ENCODE peak calls at places on chromosomes 3 and 15, in five cellular contexts. M is HTR-8/SVneo, F is hepatic stellate cell, G is spleen, K is Calu3. E is an unnamed sample.
A peak's percentile ranks its signal among the peaks of the same experiment; 100 is the strongest.

GRCh38 chr3:196793224-196793623 is 53.6 kb downstream of the PAK2 start:
- DNase-seq in F (peak; percentile 76), M (peak; percentile 83), K (peak; percentile 61), G (no peak), E (no peak)

GRCh38 chr3:177633671-177634207 is 436.5 kb upstream of the TBL1XR1 start:
- DNase-seq in K (peak; percentile 43), G (no peak), F (peak; percentile 20), M (no peak), E (no peak)

GRCh38 chr3:64093825-64094712 is 70.8 kb upstream of the PSMD6 start:
- DNase-seq in M (no peak), G (no peak), F (no peak), K (no peak), E (no peak)

GRCh38 chr3:58066842-58067241 is 58.6 kb downstream of the FLNB start:
- DNase-seq in M (no peak), K (no peak), F (peak; percentile 59), G (no peak), E (no peak)

GRCh38 chr3:136802481-136802996 is 16.4 kb upstream of the SLC35G2 start:
- DNase-seq in F (no peak), M (no peak), K (peak; percentile 67), G (no peak), E (no peak)

GRCh38 chr15:43794269-43795037 is 2.3 kb downstream of the SERF2 start:
- DNase-seq in M (no peak), G (no peak), F (no peak), K (no peak), E (no peak)

GRCh38 chr3:124592658-124593441 is 137.4 kb upstream of the UMPS start:
- DNase-seq in G (no peak), M (no peak), K (peak; percentile 86), F (no peak), E (no peak)

GRCh38 chr3:58612825-58613224 is 35.6 kb upstream of the FAM107A start:
- DNase-seq in M (no peak), K (no peak), G (no peak), F (no peak), E (no peak)

GRCh38 chr15:83365370-83365938 is 81.0 kb upstream of the BNC1 start:
- DNase-seq in F (no peak), G (no peak), M (peak; percentile 63), K (no peak), E (no peak)

GRCh38 chr15:38707802-38708671 is 143.4 kb upstream of the RASGRP1 start:
- DNase-seq in K (peak; percentile 43), M (peak; percentile 33), F (peak; percentile 27), G (no peak), E (no peak)

GRCh38 chr3:5011555-5012256 is 32.5 kb downstream of the BHLHE40 start:
- DNase-seq in K (no peak), M (no peak), G (peak; percentile 92), F (no peak), E (no peak)

GRCh38 chr3:27125821-27126501 is 243.2 kb downstream of the NEK10 start:
- DNase-seq in K (no peak), G (no peak), M (no peak), F (no peak), E (no peak)

GRCh38 chr15:69735126-69735525 is 282.5 kb downstream of the RPLP1 start:
- DNase-seq in K (no peak), G (no peak), M (no peak), F (no peak), E (no peak)

GRCh38 chr3:53243165-53243564 is 12.7 kb downstream of the TKT start:
- DNase-seq in G (no peak), K (no peak), F (peak; percentile 46), M (no peak), E (peak; percentile 7)

GRCh38 chr3:87350367-87351199 is 74.2 kb upstream of the POU1F1 start:
- DNase-seq in G (no peak), F (peak; percentile 29), M (peak; percentile 39), K (no peak), E (no peak)

GRCh38 chr3:123383101-123384053 is 65.5 kb downstream of the ADCY5 start:
- DNase-seq in M (peak; percentile 51), G (no peak), F (peak; percentile 52), K (no peak), E (no peak)

GRCh38 chr3:77042892-77043291 is 3.0 kb downstream of the ROBO2 start:
- DNase-seq in M (no peak), F (no peak), G (no peak), K (no peak), E (no peak)

GRCh38 chr3:5304789-5305680 is 117.5 kb downstream of the EDEM1 start:
- DNase-seq in G (no peak), K (peak; percentile 74), M (peak; percentile 21), F (peak; percentile 9), E (no peak)

GRCh38 chr3:60651799-60652198 is 599.5 kb downstream of the FHIT start:
- DNase-seq in K (no peak), G (no peak), M (no peak), F (no peak), E (no peak)

GRCh38 chr3:61990618-61991017 is 382.7 kb downstream of the FEZF2 start:
- DNase-seq in G (no peak), M (no peak), F (no peak), K (no peak), E (no peak)

GRCh38 chr3:58041826-58042324 is 33.7 kb downstream of the FLNB start:
- DNase-seq in M (no peak), G (no peak), K (no peak), F (peak; percentile 57), E (no peak)

GRCh38 chr15:50556642-50557371 is 10.3 kb upstream of the USP50 start:
- DNase-seq in M (no peak), F (no peak), G (no peak), K (no peak), E (no peak)

GRCh38 chr3:151751161-151751560 is 17.4 kb downstream of the AADACL2 start:
- DNase-seq in G (no peak), F (no peak), M (no peak), K (no peak), E (no peak)

GRCh38 chr3:46038916-46039315 is 11.6 kb upstream of the XCR1 start:
- DNase-seq in M (no peak), K (no peak), G (no peak), F (no peak), E (no peak)

GRCh38 chr3:139113231-139113749 is 68.6 kb upstream of the PRR23C start:
- DNase-seq in F (no peak), M (peak; percentile 13), G (no peak), K (no peak), E (no peak)

GRCh38 chr15:31211353-31211752 is 109.8 kb upstream of the TRPM1 start:
- DNase-seq in M (no peak), G (no peak), F (no peak), K (no peak), E (no peak)

GRCh38 chr15:52678036-52678467 is 1.1 kb downstream of the ATOSA start:
- DNase-seq in M (peak; percentile 41), F (peak; percentile 51), G (peak; percentile 88), K (peak; percentile 51), E (no peak)

GRCh38 chr3:123568034-123568433 is 16.8 kb downstream of the HACD2 start:
- DNase-seq in M (no peak), G (no peak), F (no peak), K (no peak), E (no peak)

GRCh38 chr3:42024578-42025387 is 62.9 kb upstream of the ULK4 start:
- DNase-seq in M (no peak), F (no peak), G (no peak), K (no peak), E (no peak)